ENCODE peak calls at places on chromosomes 16 and 17, in six cellular contexts. One of them, this sample, is unnamed.

GRCh38 chr16:29804455-29805231 is 1.7 kb upstream of the MAZ start:
- DNase-seq in mesendoderm: peak
- DNase-seq in IMR-90: no peak
- DNase-seq in neuronal stem cell: no peak
- DNase-seq in H1: no peak
- DNase-seq in mesenchymal stem cell: peak
- DNase-seq in this sample: peak

GRCh38 chr16:83456934-83457333 is 350.8 kb upstream of the HSBP1 start:
- DNase-seq in IMR-90: no peak
- DNase-seq in mesenchymal stem cell: no peak
- DNase-seq in neuronal stem cell: no peak
- DNase-seq in mesendoderm: no peak
- DNase-seq in H1: no peak
- DNase-seq in this sample: no peak

GRCh38 chr16:53509906-53510703 is 7.1 kb upstream of the AKTIP start:
- DNase-seq in mesenchymal stem cell: peak
- DNase-seq in neuronal stem cell: peak
- DNase-seq in mesendoderm: peak
- DNase-seq in IMR-90: peak
- DNase-seq in H1: peak
- DNase-seq in this sample: peak

GRCh38 chr17:68906638-68907037 is 48.6 kb downstream of the ABCA8 start:
- DNase-seq in mesendoderm: peak
- DNase-seq in H1: no peak
- DNase-seq in IMR-90: peak
- DNase-seq in mesenchymal stem cell: peak
- DNase-seq in neuronal stem cell: no peak
- DNase-seq in this sample: peak

GRCh38 chr16:80804061-80804450 is 342 bp downstream of the CDYL2 start:
- DNase-seq in mesenchymal stem cell: peak
- DNase-seq in IMR-90: peak
- DNase-seq in neuronal stem cell: peak
- DNase-seq in H1: peak
- DNase-seq in mesendoderm: peak
- DNase-seq in this sample: no peak

GRCh38 chr17:10155334-10156081 is 42.9 kb downstream of the GAS7 start:
- DNase-seq in IMR-90: peak
- DNase-seq in H1: no peak
- DNase-seq in mesenchymal stem cell: no peak
- DNase-seq in mesendoderm: no peak
- DNase-seq in neuronal stem cell: no peak
- DNase-seq in this sample: no peak

GRCh38 chr17:67931227-67931626 is 65.0 kb downstream of the C17orf58 start:
- DNase-seq in mesendoderm: no peak
- DNase-seq in neuronal stem cell: no peak
- DNase-seq in IMR-90: no peak
- DNase-seq in H1: no peak
- DNase-seq in mesenchymal stem cell: no peak
- DNase-seq in this sample: no peak

GRCh38 chr16:54843424-54843750 is 87.3 kb upstream of the IRX5 start:
- DNase-seq in mesendoderm: no peak
- DNase-seq in IMR-90: no peak
- DNase-seq in mesenchymal stem cell: no peak
- DNase-seq in neuronal stem cell: no peak
- DNase-seq in H1: no peak
- DNase-seq in this sample: peak

GRCh38 chr16:89505204-89506112 is 2.7 kb upstream of the SPG7 start:
- DNase-seq in mesenchymal stem cell: peak
- DNase-seq in neuronal stem cell: no peak
- DNase-seq in IMR-90: peak
- DNase-seq in H1: no peak
- DNase-seq in mesendoderm: no peak
- DNase-seq in this sample: peak
- H3K23ac ChIP-seq in mesenchymal stem cell: no peak
- H3K23ac ChIP-seq in neuronal stem cell: no peak
- H3K23ac ChIP-seq in IMR-90: peak
- H3K23ac ChIP-seq in H1: no peak
- H3K23ac ChIP-seq in mesendoderm: no peak
- H3K23ac ChIP-seq in this sample: peak

DNA sequence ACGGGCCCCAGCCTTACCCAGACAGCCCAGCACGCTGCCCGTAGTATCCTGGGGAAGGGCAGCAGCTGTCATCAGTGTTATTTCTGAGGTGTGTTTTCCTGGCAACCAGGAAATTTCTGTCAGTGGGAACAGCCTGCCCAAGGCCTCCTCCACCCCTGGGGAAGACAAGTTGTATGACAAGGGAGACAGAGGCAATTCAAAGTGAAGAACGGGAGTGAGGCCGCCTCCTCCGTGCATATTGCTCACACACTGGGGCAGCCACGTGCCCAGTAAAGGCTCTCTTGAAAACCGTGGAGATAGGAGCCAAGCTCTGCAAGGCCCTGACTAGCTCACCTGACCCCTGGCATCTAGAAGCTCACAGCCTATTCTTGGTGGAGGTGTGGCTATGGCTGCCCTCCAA is 57.6 kb downstream of the RAI1 start:
- DNase-seq in IMR-90: no peak
- DNase-seq in neuronal stem cell: no peak
- DNase-seq in H1: no peak
- DNase-seq in mesendoderm: no peak
- DNase-seq in mesenchymal stem cell: peak
- DNase-seq in this sample: no peak
- H3K4me3 ChIP-seq in IMR-90: no peak
- H3K4me3 ChIP-seq in neuronal stem cell: no peak
- H3K4me3 ChIP-seq in H1: no peak
- H3K4me3 ChIP-seq in mesendoderm: no peak
- H3K4me3 ChIP-seq in mesenchymal stem cell: no peak
- H3K4me3 ChIP-seq in this sample: no peak

DNA sequence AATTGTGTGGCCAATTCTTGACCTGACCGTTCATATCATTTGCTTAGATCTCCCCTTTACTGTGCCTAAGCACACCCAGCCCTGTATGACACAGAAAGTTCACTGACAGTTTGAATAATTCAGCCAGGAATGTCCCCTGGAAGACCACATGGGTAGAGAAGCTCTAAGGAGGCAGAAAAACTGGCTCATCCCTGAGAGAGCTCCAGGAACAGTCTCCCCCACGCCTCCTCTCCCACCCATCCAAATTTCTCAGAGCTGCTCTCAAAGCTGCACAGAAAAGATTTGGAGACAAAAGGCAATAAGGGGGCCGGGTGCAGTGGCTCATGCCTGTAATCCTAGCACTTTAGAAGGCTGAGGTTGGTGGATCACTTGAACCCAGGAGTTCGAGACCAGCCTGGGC is 11.2 kb downstream of the PRAC1 start:
- DNase-seq in IMR-90: no peak
- DNase-seq in mesendoderm: no peak
- DNase-seq in neuronal stem cell: no peak
- DNase-seq in H1: no peak
- DNase-seq in mesenchymal stem cell: no peak
- DNase-seq in this sample: no peak
- H3K23ac ChIP-seq in IMR-90: no peak
- H3K23ac ChIP-seq in mesendoderm: no peak
- H3K23ac ChIP-seq in neuronal stem cell: no peak
- H3K23ac ChIP-seq in H1: no peak
- H3K23ac ChIP-seq in mesenchymal stem cell: no peak
- H3K23ac ChIP-seq in this sample: no peak

DNA sequence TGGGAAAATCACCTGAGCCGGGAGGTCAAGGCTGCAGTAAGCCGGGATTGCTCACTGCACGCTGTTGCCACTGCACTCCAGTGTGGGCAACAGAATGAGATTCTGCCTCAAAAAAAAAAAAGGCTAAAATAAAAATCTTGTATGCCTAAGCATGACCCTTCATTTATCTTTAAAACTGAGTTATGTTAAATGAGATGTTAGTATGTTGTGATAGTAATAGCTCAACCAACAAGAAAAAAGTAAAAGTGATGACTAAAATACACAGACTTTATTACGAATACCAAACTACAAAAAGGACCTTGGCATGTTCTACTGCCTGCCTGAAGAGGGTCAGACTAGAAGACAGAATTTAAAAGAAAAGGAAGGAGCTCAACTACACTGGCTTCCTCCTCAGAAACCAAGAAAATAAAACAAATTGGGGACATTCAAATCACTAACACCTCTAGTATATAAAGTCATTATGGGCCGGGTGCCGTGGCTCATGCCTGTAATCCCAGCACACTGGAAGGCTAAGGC is 4.4 kb downstream of the SMURF2 start:
- DNase-seq in neuronal stem cell: no peak
- DNase-seq in mesendoderm: no peak
- DNase-seq in mesenchymal stem cell: no peak
- DNase-seq in H1: no peak
- DNase-seq in IMR-90: no peak
- DNase-seq in this sample: no peak
- H3K4me3 ChIP-seq in neuronal stem cell: no peak
- H3K4me3 ChIP-seq in mesendoderm: no peak
- H3K4me3 ChIP-seq in mesenchymal stem cell: peak
- H3K4me3 ChIP-seq in H1: no peak
- H3K4me3 ChIP-seq in IMR-90: peak
- H3K4me3 ChIP-seq in this sample: no peak

DNA sequence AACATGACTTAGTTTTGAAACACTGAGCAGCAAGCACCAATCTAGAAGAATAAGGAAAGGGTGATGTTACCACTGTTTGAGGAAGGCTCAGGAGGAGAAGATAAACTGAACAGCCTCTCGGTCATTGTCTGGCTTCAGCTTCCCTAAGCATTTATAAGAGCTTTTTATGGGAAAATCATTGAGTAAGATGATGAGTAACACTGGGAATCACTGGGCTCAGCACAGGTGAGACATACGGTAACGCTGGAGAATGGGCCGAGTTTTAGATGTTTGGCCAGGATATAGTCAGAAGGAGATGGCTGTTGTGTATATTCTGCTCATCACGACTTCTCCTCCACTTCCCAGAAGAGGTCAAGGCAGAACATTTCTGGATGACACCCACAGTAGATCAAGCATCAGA is 42.2 kb upstream of the ALOX12 start:
- DNase-seq in mesenchymal stem cell: no peak
- DNase-seq in neuronal stem cell: no peak
- DNase-seq in H1: no peak
- DNase-seq in IMR-90: no peak
- DNase-seq in mesendoderm: no peak
- DNase-seq in this sample: no peak
- H3K23ac ChIP-seq in mesenchymal stem cell: no peak
- H3K23ac ChIP-seq in neuronal stem cell: no peak
- H3K23ac ChIP-seq in H1: no peak
- H3K23ac ChIP-seq in IMR-90: no peak
- H3K23ac ChIP-seq in mesendoderm: no peak
- H3K23ac ChIP-seq in this sample: no peak

DNA sequence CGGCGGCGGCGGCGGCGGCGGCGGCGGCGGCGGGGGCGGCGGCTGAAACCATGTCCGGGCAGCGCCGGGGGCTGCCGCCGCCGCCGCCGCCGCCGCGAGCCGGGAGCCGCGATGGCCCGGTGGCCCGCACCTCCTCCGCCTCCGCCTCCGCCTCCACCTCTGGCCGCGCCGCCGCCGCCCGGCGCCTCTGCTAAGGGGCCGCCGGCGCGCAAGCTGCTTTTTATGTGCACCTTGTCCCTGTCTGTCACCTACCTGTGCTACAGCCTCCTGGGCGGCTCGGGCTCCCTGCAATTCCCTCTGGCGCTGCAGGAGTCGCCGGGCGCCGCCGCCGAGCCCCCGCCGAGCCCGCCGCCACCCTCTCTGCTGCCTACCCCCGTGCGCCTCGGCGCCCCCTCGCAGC is 548 bp downstream of the HS3ST4 start:
- DNase-seq in IMR-90: no peak
- DNase-seq in mesendoderm: peak
- DNase-seq in H1: peak
- DNase-seq in mesenchymal stem cell: no peak
- DNase-seq in neuronal stem cell: no peak
- DNase-seq in this sample: peak
- H3K4me3 ChIP-seq in IMR-90: no peak
- H3K4me3 ChIP-seq in mesendoderm: no peak
- H3K4me3 ChIP-seq in H1: peak
- H3K4me3 ChIP-seq in mesenchymal stem cell: no peak
- H3K4me3 ChIP-seq in neuronal stem cell: peak
- H3K4me3 ChIP-seq in this sample: peak

DNA sequence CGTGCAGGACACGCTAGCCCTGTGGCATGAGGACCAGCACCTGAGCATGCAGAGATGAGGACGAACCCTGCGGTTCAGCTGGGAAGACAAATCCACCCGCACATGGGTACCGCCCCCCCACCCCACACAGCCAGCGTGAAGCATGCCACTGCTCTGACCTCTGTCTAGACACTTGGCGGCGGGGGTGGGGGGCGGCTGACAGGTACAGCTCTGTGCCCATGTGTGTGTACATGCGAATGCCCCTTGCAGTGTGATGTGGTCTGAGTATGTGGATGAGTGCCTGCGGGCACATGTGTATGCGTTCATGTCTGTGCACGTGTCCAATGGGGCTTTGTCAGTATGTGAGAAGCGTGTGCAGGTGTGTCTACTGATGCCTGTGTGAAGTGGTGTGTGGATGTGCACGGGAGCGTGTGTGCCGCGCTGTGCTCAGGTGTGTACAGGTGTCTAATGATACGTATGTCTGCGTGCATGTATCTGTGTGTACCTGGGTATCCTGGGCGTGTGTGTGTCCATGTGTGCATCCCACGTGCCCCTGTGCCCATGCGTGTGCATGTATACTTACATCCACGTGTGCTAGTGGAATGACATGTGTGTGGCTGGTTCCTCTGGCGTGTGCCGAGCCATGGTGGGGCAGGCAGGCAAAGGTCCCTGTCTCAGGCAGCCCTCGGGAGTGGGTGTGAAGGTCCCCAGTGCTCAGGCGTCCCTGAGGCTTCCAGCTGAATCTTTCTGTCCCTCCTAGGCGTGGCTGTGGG is 650 bp upstream of the RAP1GAP2 start:
- DNase-seq in mesendoderm: no peak
- DNase-seq in IMR-90: no peak
- DNase-seq in H1: no peak
- DNase-seq in mesenchymal stem cell: no peak
- DNase-seq in neuronal stem cell: no peak
- DNase-seq in this sample: no peak
- H3K23ac ChIP-seq in mesendoderm: no peak
- H3K23ac ChIP-seq in IMR-90: no peak
- H3K23ac ChIP-seq in H1: no peak
- H3K23ac ChIP-seq in mesenchymal stem cell: no peak
- H3K23ac ChIP-seq in neuronal stem cell: peak
- H3K23ac ChIP-seq in this sample: no peak

This sample was measured in trophoblast cell.